ENCODE peak calls at places on chromosome 1, in four cellular contexts. Z, W, J and P are unnamed samples.

GRCh38 chr1:27575861-27576331 is 28.0 kb downstream of the AHDC1 start:
- DNase-seq in Z (peak; percentile 90), W (peak; percentile 85), J (no peak), P (peak; percentile 44)

GRCh38 chr1:160646711-160647328 is at the start of gene SLAMF1:
- DNase-seq in Z (no peak), W (no peak), J (no peak), P (no peak)

GRCh38 chr1:27527857-27528700 is 38.1 kb upstream of the WASF2 start:
- DNase-seq in W (peak; percentile 57), J (no peak), Z (peak; percentile 86), P (no peak)

GRCh38 chr1:12424150-12424549 is 193.9 kb downstream of the DHRS3 start:
- DNase-seq in W (no peak), Z (no peak), J (peak; percentile 80), P (peak; percentile 71)

GRCh38 chr1:152514715-152515453 is 602 bp downstream of the CRCT1 start:
- DNase-seq in Z (no peak), J (no peak), W (no peak), P (no peak)

GRCh38 chr1:28580706-28581530 is 11.1 kb upstream of the RAB42 start:
- DNase-seq in Z (peak; percentile 70), W (no peak), J (peak; percentile 56), P (peak; percentile 44)

GRCh38 chr1:24309762-24310485 is 9.2 kb upstream of the GRHL3 start:
- DNase-seq in J (peak; percentile 33), W (no peak), Z (no peak), P (no peak)

GRCh38 chr1:3221112-3222041 is 152.4 kb downstream of the PRDM16 start:
- DNase-seq in J (no peak), Z (no peak), W (peak; percentile 28), P (no peak)

GRCh38 chr1:225692517-225692879 is 39.6 kb upstream of the ENAH start:
- DNase-seq in J (no peak), Z (no peak), W (no peak), P (no peak)

GRCh38 chr1:12159826-12160225 is 7.0 kb upstream of the TNFRSF1B start:
- DNase-seq in J (no peak), W (no peak), Z (no peak), P (no peak)

GRCh38 chr1:181985981-181986906 is 75.3 kb downstream of the ZNF648 start:
- DNase-seq in W (no peak), Z (no peak), J (no peak), P (no peak)

GRCh38 chr1:84253891-84254290 is 47.6 kb upstream of the SAMD13 start:
- DNase-seq in W (peak; percentile 27), J (peak; percentile 97), Z (peak; percentile 68), P (peak; percentile 86)

GRCh38 chr1:26907071-26907922 is 6.5 kb downstream of the NR0B2 start:
- DNase-seq in J (peak; percentile 92), Z (no peak), W (no peak), P (peak; percentile 74)

GRCh38 chr1:37255111-37255795 is 219.1 kb upstream of the ZC3H12A start:
- DNase-seq in J (no peak), Z (no peak), W (no peak), P (peak; percentile 10)

GRCh38 chr1:54356680-54357147 is 49.5 kb downstream of the SSBP3 start:
- DNase-seq in W (no peak), Z (no peak), J (no peak), P (no peak)

GRCh38 chr1:9315411-9316079 is 22.9 kb downstream of the SPSB1 start:
- DNase-seq in W (peak; percentile 13), J (peak; percentile 91), Z (no peak), P (peak; percentile 60)

GRCh38 chr1:65979145-65979544 is 186.4 kb downstream of the PDE4B start:
- DNase-seq in J (peak; percentile 58), W (no peak), Z (no peak), P (peak; percentile 82)

GRCh38 chr1:23114424-23115079 is 54.1 kb downstream of the LUZP1 start:
- DNase-seq in Z (no peak), J (peak; percentile 40), W (no peak), P (no peak)
- H3K4me3 ChIP-seq in Z (no peak overlapping the region), J (no peak overlapping the region), W (no peak overlapping the region), P (no peak overlapping the region)

GRCh38 chr1:70207492-70207891 is 2.1 kb upstream of the LRRC40 start:
- DNase-seq in W (no peak), Z (no peak), J (no peak), P (no peak)
- H3K4me3 ChIP-seq in W (peak overlapping the region; percentile 70), Z (no peak overlapping the region), J (no peak overlapping the region), P (no peak overlapping the region)

GRCh38 chr1:208864366-208864965 is 620.3 kb upstream of the PLXNA2 start:
- DNase-seq in W (no peak), Z (no peak), J (no peak), P (no peak)
- H3K4me3 ChIP-seq in W (no peak overlapping the region), Z (no peak overlapping the region), J (no peak overlapping the region), P (no peak overlapping the region)

GRCh38 chr1:39214714-39214997 is 10.2 kb downstream of the MACF1 start:
- DNase-seq in Z (no peak), J (no peak), W (no peak), P (no peak)
- H3K4me3 ChIP-seq in Z (no peak overlapping the region), J (no peak overlapping the region), W (peak overlapping the region; percentile 59), P (no peak overlapping the region)

GRCh38 chr1:166944186-166944967 is 31.0 kb downstream of the ILDR2 start:
- DNase-seq in W (no peak), J (peak; percentile 44), Z (no peak), P (peak; percentile 52)

GRCh38 chr1:166950156-166950555 is 25.2 kb downstream of the ILDR2 start:
- DNase-seq in J (no peak), W (no peak), Z (no peak), P (no peak)

GRCh38 chr1:166951050-166951449 is 24.3 kb downstream of the ILDR2 start:
- DNase-seq in W (no peak), J (no peak), Z (no peak), P (no peak)

GRCh38 chr1:166948856-166949350 is 26.4 kb downstream of the ILDR2 start:
- DNase-seq in J (no peak), W (no peak), Z (no peak), P (no peak)

GRCh38 chr1:166947398-166948043 is 27.8 kb downstream of the ILDR2 start:
- DNase-seq in J (peak; percentile 28), W (peak; percentile 25), Z (peak; percentile 65), P (peak; percentile 41)
- H3K4me3 ChIP-seq in J (no peak overlapping the region), W (peak overlapping the region; percentile 61), Z (no peak overlapping the region), P (no peak overlapping the region)

GRCh38 chr1:52454111-52454510 is 49.7 kb downstream of the PRPF38A start:
- DNase-seq in W (no peak), Z (no peak), J (no peak), P (no peak)
- H3K4me3 ChIP-seq in W (no peak overlapping the region), Z (no peak overlapping the region), J (no peak overlapping the region), P (no peak overlapping the region)

GRCh38 chr1:87794788-87795614 is 466.3 kb downstream of the LMO4 start:
- DNase-seq in J (peak; percentile 87), W (no peak), Z (no peak), P (peak; percentile 61)
- H3K4me3 ChIP-seq in J (no peak overlapping the region), W (no peak overlapping the region), Z (no peak overlapping the region), P (no peak overlapping the region)